ENCODE peak calls at places on chromosomes 11 and 22, in six cellular contexts. F is fibroblast of mammary gland; H is stimulated activated CD4-positive, alpha-beta T cell treated with anti-CD3 and anti-CD28 coated beads, TNF-alpha, amount 100 ng/mL, for 48 hours; K is EL; P is Right ventricle myocardium inferior; D is kidney. W is an unnamed sample.

GRCh38 chr11:121299417-121299816 is 6.8 kb downstream of the SC5D start:
- DNase-seq in P (no peak), D (no peak), K (no peak), F (peak), H (no peak), W (no peak)

GRCh38 chr11:71437879-71438278 is 10.3 kb downstream of the DHCR7 start:
- DNase-seq in K (no peak), P (no peak), D (no peak), H (no peak), F (no peak), W (no peak)

GRCh38 chr11:109795234-109795633 is 298.0 kb upstream of the ZC3H12C start:
- DNase-seq in D (no peak), H (no peak), F (peak), P (no peak), K (peak), W (no peak)

GRCh38 chr11:11074686-11075370 is 217.0 kb upstream of the ZBED5 start:
- DNase-seq in D (no peak), F (no peak), H (no peak), P (no peak), K (no peak), W (no peak)

GRCh38 chr11:86999859-87000753 is 37.6 kb upstream of the TMEM135 start:
- DNase-seq in F (no peak), P (no peak), H (no peak), D (no peak), K (peak), W (no peak)

GRCh38 chr11:69508974-69509373 is 27.5 kb downstream of the LINC01488 start:
- DNase-seq in D (no peak), P (no peak), F (no peak), K (peak), H (no peak), W (peak)

GRCh38 chr11:105697291-105697690 is 87.4 kb downstream of the GRIA4 start:
- DNase-seq in F (no peak), K (no peak), P (no peak), D (no peak), H (no peak), W (no peak)

GRCh38 chr11:32056445-32056844 is 34.4 kb upstream of the RCN1 start:
- DNase-seq in F (peak), H (no peak), D (no peak), K (peak), P (no peak), W (no peak)

GRCh38 chr22:17576475-17576874 is 13.2 kb downstream of the SLC25A18 start:
- DNase-seq in H (no peak), P (no peak), D (peak), F (peak), K (peak), W (no peak)

GRCh38 chr11:107665016-107665415 is 46.8 kb downstream of the SLN start:
- DNase-seq in P (no peak), D (no peak), H (no peak), K (no peak), F (no peak), W (no peak)

GRCh38 chr22:42184852-42185251 is 54.2 kb upstream of the CYP2D6 start:
- DNase-seq in P (no peak), H (no peak), F (no peak), K (no peak), D (no peak), W (no peak)